ENCODE peak calls at places on chromosomes 4 and X, in seven cellular contexts. D is H9; E is anterior cingulate cortex; H is activated T-helper 9 cell treated with anti-CD3 and anti-CD28 coated beads, Interleukin-2, amount 50 U/mL, for 16 hours; B is transverse colon; Q is WERI-Rb-1; R is cardiac fibroblast. J is an unnamed sample.
A peak's percentile ranks its signal among the peaks of the same experiment; 100 is the strongest.

GRCh38 chrX:17192111-17192510 is 182.9 kb upstream of the NHS start:
- DNase-seq in D (no peak), E (no peak), H (no peak), B (no peak), Q (no peak), R (no peak), J (no peak)

GRCh38 chr4:137309424-137309823 is 222.9 kb downstream of the PCDH18 start:
- DNase-seq in D (no peak), E (no peak), H (no peak), B (no peak), Q (no peak), R (no peak), J (no peak)

GRCh38 chr4:2263701-2264321 is 1.9 kb upstream of the MXD4 start:
- DNase-seq in D (no peak), E (no peak), H (no peak), B (no peak), Q (peak; percentile 48), R (no peak), J (no peak)

GRCh38 chrX:3651272-3651671 is 62.2 kb downstream of the PRKX start:
- DNase-seq in D (no peak), E (no peak), H (no peak), B (no peak), Q (no peak), R (peak; percentile 57), J (no peak)

GRCh38 chr4:149160370-149160769 is 655.3 kb downstream of the IQCM start:
- DNase-seq in D (no peak), E (no peak), H (no peak), B (no peak), Q (no peak), R (no peak), J (no peak)

GRCh38 chrX:2484232-2484631 is 16.5 kb downstream of the DHRSX start:
- DNase-seq in D (no peak), E (no peak), H (no peak), B (no peak), Q (peak; percentile 0), R (peak; percentile 72), J (no peak)

GRCh38 chr4:189202869-189203271 is 737.8 kb upstream of the FRG1 start:
- DNase-seq in D (no peak), E (no peak), H (no peak), B (no peak), Q (no peak), R (peak; percentile 34), J (no peak)

GRCh38 chr4:128403586-128403985 is 116.0 kb upstream of the PGRMC2 start:
- DNase-seq in D (no peak), E (no peak), H (no peak), B (no peak), Q (no peak), R (no peak), J (no peak)

J was measured in neuronal stem cell.